ENCODE peak calls at places on chromosomes 2 and 18, in seven cellular contexts. P is IMR-90, O is tibial nerve, M is A549, F is GM23338, X is GM20000, S is WTC11. Z is an unnamed sample.

GRCh38 chr18:14174706-14175085 is 42.5 kb upstream of the ZNF519 start:
- DNase-seq in P (no peak), O (no peak), M (no peak), F (no peak), X (no peak), S (no peak), Z (no peak)

GRCh38 chr2:64354857-64355680 is 98.9 kb upstream of the LGALSL start:
- DNase-seq in P (peak), O (no peak), M (peak), F (no peak), X (no peak), S (no peak), Z (no peak)

GRCh38 chr18:29174891-29175290 is 998.0 kb upstream of the CDH2 start:
- DNase-seq in P (no peak), O (no peak), M (no peak), F (no peak), X (no peak), S (no peak), Z (no peak)

GRCh38 chr2:30681022-30681421 is 126.2 kb downstream of the CAPN13 start:
- DNase-seq in P (no peak), O (no peak), M (no peak), F (no peak), X (no peak), S (no peak), Z (no peak)

GRCh38 chr2:9164112-9164608 is 42.5 kb upstream of the ASAP2 start:
- DNase-seq in P (no peak), O (no peak), M (no peak), F (no peak), X (no peak), S (no peak), Z (no peak)

GRCh38 chr2:174263989-174264388 is 15.7 kb upstream of the OLA1 start:
- DNase-seq in P (peak), O (no peak), M (peak), F (no peak), X (no peak), S (no peak), Z (no peak)

GRCh38 chr2:234269769-234270204 is 219.3 kb downstream of the SPP2 start:
- DNase-seq in P (peak), O (no peak), M (no peak), F (no peak), X (no peak), S (no peak), Z (no peak)

GRCh38 chr18:11322716-11323115 is 173.3 kb upstream of the PIEZO2 start:
- DNase-seq in P (no peak), O (no peak), M (no peak), F (peak), X (no peak), S (peak), Z (no peak)

GRCh38 chr2:74777161-74777900 is 56.6 kb upstream of the HK2 start:
- DNase-seq in P (no peak), O (no peak), M (no peak), F (no peak), X (peak), S (no peak), Z (no peak)

GRCh38 chr2:37377187-37377532 is 32.7 kb downstream of the QPCT start:
- DNase-seq in P (peak), O (no peak), M (no peak), F (no peak), X (no peak), S (no peak), Z (no peak)

DNA sequence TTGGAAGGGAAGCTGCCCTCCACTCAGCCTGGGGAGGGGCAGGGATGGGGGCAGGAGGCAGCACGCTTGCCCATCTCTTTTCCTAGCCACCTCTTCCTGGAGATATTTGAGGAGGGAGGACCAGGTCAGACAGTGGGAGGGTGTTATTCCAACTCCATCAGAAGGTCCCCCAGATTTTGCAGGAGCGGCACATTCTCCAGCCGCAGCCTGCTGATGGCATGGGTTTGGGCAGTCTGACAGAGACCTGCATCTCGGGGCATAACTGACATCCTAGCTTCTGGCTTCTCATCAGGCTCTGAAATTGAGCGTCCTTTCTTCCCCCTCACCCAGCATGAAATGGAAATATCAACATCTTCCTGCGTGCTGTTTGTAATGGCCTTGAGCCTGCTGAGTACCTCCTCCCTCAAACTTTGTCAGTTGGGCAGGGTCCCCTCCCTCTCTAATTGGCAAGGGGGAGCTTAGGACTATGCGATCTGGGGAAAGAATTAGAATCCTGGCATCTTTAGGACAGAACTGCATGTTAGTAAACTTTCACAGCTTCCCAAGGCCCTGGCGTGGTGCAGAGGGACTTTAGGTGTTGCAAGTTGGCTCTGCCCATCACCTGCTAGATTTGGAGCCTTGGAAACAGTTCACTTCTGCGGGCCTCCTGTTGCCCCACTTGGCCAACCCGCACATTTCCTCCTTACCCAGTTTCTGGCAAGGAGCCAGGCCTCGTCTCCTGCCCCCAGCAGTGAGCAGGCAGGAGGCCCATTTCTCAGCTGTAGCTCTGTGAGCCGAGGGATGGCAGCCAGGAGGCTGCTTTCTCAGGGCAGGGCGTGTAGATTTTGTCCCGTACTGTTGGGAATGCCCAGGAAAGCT is 2.2 kb downstream of the ITM2C start:
- DNase-seq in P (peak), O (no peak), M (no peak), F (no peak), X (no peak), S (no peak), Z (no peak)
- TF ChIP-seq CTCF in P (no peak), O (no peak), M (no peak), F (no peak), X (no peak), S (no peak), Z (no peak)

GRCh38 chr2:71550801-71551630 is 97.7 kb downstream of the DYSF start:
- DNase-seq in P (no peak), O (no peak), M (no peak), F (no peak), X (no peak), S (no peak), Z (no peak)

GRCh38 chr2:71551631-71551915 is 98.2 kb downstream of the DYSF start:
- DNase-seq in P (no peak), O (no peak), M (no peak), F (no peak), X (no peak), S (no peak), Z (no peak)

GRCh38 chr2:71554028-71554705 is 100.8 kb downstream of the DYSF start:
- DNase-seq in P (no peak), O (no peak), M (no peak), F (no peak), X (no peak), S (no peak), Z (no peak)

GRCh38 chr2:71552861-71553301 is 99.5 kb downstream of the DYSF start:
- DNase-seq in P (no peak), O (no peak), M (no peak), F (no peak), X (no peak), S (no peak), Z (no peak)

GRCh38 chr2:71552356-71552755 is 99.0 kb downstream of the DYSF start:
- DNase-seq in P (no peak), O (no peak), M (no peak), F (no peak), X (no peak), S (no peak), Z (no peak)
- TF ChIP-seq CTCF in P (no peak), O (no peak), M (no peak), F (no peak), X (no peak), S (no peak), Z (no peak)

GRCh38 chr18:669077-669476 is 11.6 kb downstream of the TYMS start:
- DNase-seq in P (no peak), O (no peak), M (no peak), F (no peak), X (no peak), S (no peak), Z (no peak)

GRCh38 chr18:668263-668662 is 10.8 kb downstream of the TYMS start:
- DNase-seq in P (no peak), O (no peak), M (no peak), F (no peak), X (no peak), S (no peak), Z (no peak)

GRCh38 chr18:666628-667027 is 9.2 kb downstream of the TYMS start:
- DNase-seq in P (no peak), O (no peak), M (no peak), F (no peak), X (no peak), S (no peak), Z (no peak)

GRCh38 chr18:662197-662596 is 4.7 kb downstream of the TYMS start:
- DNase-seq in P (no peak), O (no peak), M (no peak), F (no peak), X (no peak), S (no peak), Z (no peak)

DNA sequence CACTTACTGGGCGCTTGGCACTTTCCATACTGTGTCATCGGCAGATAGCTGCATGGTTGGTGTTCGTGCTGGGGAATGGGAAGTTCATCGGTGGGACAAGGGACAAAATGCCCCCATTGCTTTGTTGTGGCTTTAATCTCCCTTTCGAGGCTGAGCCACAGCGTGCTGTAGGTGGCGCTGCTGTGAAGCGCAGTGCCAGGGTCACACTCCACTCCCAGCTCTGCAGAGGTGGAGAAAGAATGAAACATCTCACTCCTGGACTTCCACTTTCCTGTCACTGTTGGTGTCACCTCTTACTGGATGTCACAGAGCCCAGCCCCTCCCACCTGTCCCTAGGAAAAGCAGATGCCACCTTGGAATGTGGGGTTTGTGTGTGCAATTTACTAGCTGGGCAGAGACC is 8.7 kb downstream of the TYMS start:
- DNase-seq in P (no peak), O (no peak), M (no peak), F (peak), X (no peak), S (peak), Z (no peak)
- TF ChIP-seq CTCF in P (peak), O (no peak), M (no peak), F (peak), X (peak), S (peak), Z (no peak)

GRCh38 chr2:23953625-23954024 is 13.4 kb downstream of the UBXN2A start:
- DNase-seq in P (no peak), O (no peak), M (no peak), F (no peak), X (no peak), S (no peak), Z (no peak)

GRCh38 chr2:23954325-23955014 is 14.2 kb downstream of the UBXN2A start:
- DNase-seq in P (no peak), O (no peak), M (no peak), F (no peak), X (no peak), S (no peak), Z (no peak)
- TF ChIP-seq CTCF in P (no peak), O (no peak), M (no peak), F (no peak), X (no peak), S (no peak), Z (no peak)

GRCh38 chr18:57900906-57901305 is 97.8 kb upstream of the ATP8B1 start:
- DNase-seq in P (no peak), O (no peak), M (no peak), F (no peak), X (no peak), S (no peak), Z (no peak)
- TF ChIP-seq CTCF in P (no peak), O (no peak), M (no peak), F (no peak), X (no peak), S (no peak), Z (no peak)